ENCODE peak calls at places on chromosome 3, in five cellular contexts. One of them, this sample, is unnamed.

GRCh38 chr3:178671261-178672191 is 135.3 kb downstream of the KCNMB2 start:
- DNase-seq in stimulated activated CD8-positive, alpha-beta memory T cell treated with anti-CD3 and anti-CD28 coated beads, Interleukin-7, amount 100 ng/mL, for 48 hours: no peak
- DNase-seq in ureter: no peak
- DNase-seq in neuronal stem cell: no peak
- DNase-seq in SW480: no peak
- DNase-seq in this sample: no peak

GRCh38 chr3:137205394-137206060 is 247.7 kb downstream of the IL20RB start:
- DNase-seq in stimulated activated CD8-positive, alpha-beta memory T cell treated with anti-CD3 and anti-CD28 coated beads, Interleukin-7, amount 100 ng/mL, for 48 hours: no peak
- DNase-seq in neuronal stem cell: no peak
- DNase-seq in ureter: no peak
- DNase-seq in SW480: no peak
- DNase-seq in this sample: no peak

GRCh38 chr3:120683213-120683612 is 1.2 kb upstream of the HGD start:
- DNase-seq in neuronal stem cell: no peak
- DNase-seq in stimulated activated CD8-positive, alpha-beta memory T cell treated with anti-CD3 and anti-CD28 coated beads, Interleukin-7, amount 100 ng/mL, for 48 hours: no peak
- DNase-seq in SW480: no peak
- DNase-seq in ureter: no peak
- DNase-seq in this sample: no peak

GRCh38 chr3:30646181-30646876 is 39.9 kb downstream of the TGFBR2 start:
- DNase-seq in neuronal stem cell: no peak
- DNase-seq in stimulated activated CD8-positive, alpha-beta memory T cell treated with anti-CD3 and anti-CD28 coated beads, Interleukin-7, amount 100 ng/mL, for 48 hours: no peak
- DNase-seq in ureter: no peak
- DNase-seq in SW480: no peak
- DNase-seq in this sample: no peak

GRCh38 chr3:143650120-143650519 is 198.1 kb downstream of the SLC9A9 start:
- DNase-seq in neuronal stem cell: no peak
- DNase-seq in ureter: no peak
- DNase-seq in SW480: no peak
- DNase-seq in stimulated activated CD8-positive, alpha-beta memory T cell treated with anti-CD3 and anti-CD28 coated beads, Interleukin-7, amount 100 ng/mL, for 48 hours: no peak
- DNase-seq in this sample: no peak

GRCh38 chr3:10116138-10116460 is 624 bp downstream of the BRK1 start:
- DNase-seq in neuronal stem cell: no peak
- DNase-seq in ureter: no peak
- DNase-seq in SW480: peak
- DNase-seq in stimulated activated CD8-positive, alpha-beta memory T cell treated with anti-CD3 and anti-CD28 coated beads, Interleukin-7, amount 100 ng/mL, for 48 hours: no peak
- DNase-seq in this sample: no peak

GRCh38 chr3:114418107-114418506 is 124.3 kb downstream of the TIGIT start:
- DNase-seq in neuronal stem cell: no peak
- DNase-seq in SW480: no peak
- DNase-seq in ureter: no peak
- DNase-seq in stimulated activated CD8-positive, alpha-beta memory T cell treated with anti-CD3 and anti-CD28 coated beads, Interleukin-7, amount 100 ng/mL, for 48 hours: no peak
- DNase-seq in this sample: no peak

GRCh38 chr3:11095932-11096265 is 58.4 kb upstream of the HRH1 start:
- DNase-seq in stimulated activated CD8-positive, alpha-beta memory T cell treated with anti-CD3 and anti-CD28 coated beads, Interleukin-7, amount 100 ng/mL, for 48 hours: no peak
- DNase-seq in ureter: no peak
- DNase-seq in SW480: no peak
- DNase-seq in neuronal stem cell: no peak
- DNase-seq in this sample: peak

GRCh38 chr3:45232531-45232930 is 6.4 kb upstream of the TMEM158 start:
- DNase-seq in stimulated activated CD8-positive, alpha-beta memory T cell treated with anti-CD3 and anti-CD28 coated beads, Interleukin-7, amount 100 ng/mL, for 48 hours: no peak
- DNase-seq in SW480: no peak
- DNase-seq in neuronal stem cell: no peak
- DNase-seq in ureter: no peak
- DNase-seq in this sample: no peak

This sample was measured in 8988T.